ENCODE peak calls at places on chromosome 11, in six cellular contexts. One of them, this sample, is unnamed.

GRCh38 chr11:134170909-134171281 is 52.9 kb downstream of the NCAPD3 start:
- DNase-seq in heart left ventricle: no peak
- DNase-seq in H1: no peak
- DNase-seq in NB4: no peak
- DNase-seq in body of pancreas: no peak
- DNase-seq in stomach: no peak
- DNase-seq in this sample: no peak

GRCh38 chr11:75554258-75555022 is 7.6 kb upstream of the SERPINH1 start:
- DNase-seq in heart left ventricle: peak
- DNase-seq in H1: no peak
- DNase-seq in NB4: no peak
- DNase-seq in body of pancreas: peak
- DNase-seq in stomach: peak
- DNase-seq in this sample: no peak

GRCh38 chr11:119192111-119192510 is 6.8 kb downstream of the NHERF4 start:
- DNase-seq in heart left ventricle: no peak
- DNase-seq in H1: no peak
- DNase-seq in NB4: peak
- DNase-seq in body of pancreas: no peak
- DNase-seq in stomach: no peak
- DNase-seq in this sample: no peak

GRCh38 chr11:79006854-79007253 is 432.2 kb upstream of the NARS2 start:
- DNase-seq in heart left ventricle: no peak
- DNase-seq in H1: no peak
- DNase-seq in NB4: no peak
- DNase-seq in body of pancreas: no peak
- DNase-seq in stomach: no peak
- DNase-seq in this sample: peak

GRCh38 chr11:1029051-1029450 is 7.5 kb downstream of the MUC6 start:
- DNase-seq in heart left ventricle: no peak
- DNase-seq in H1: no peak
- DNase-seq in NB4: no peak
- DNase-seq in body of pancreas: no peak
- DNase-seq in stomach: no peak
- DNase-seq in this sample: no peak

GRCh38 chr11:11400635-11401232 is 47.7 kb upstream of the CSNK2A3 start:
- DNase-seq in heart left ventricle: no peak
- DNase-seq in H1: no peak
- DNase-seq in NB4: peak
- DNase-seq in body of pancreas: no peak
- DNase-seq in stomach: no peak
- DNase-seq in this sample: no peak

GRCh38 chr11:125078516-125079140 is 15.5 kb downstream of the SLC37A2 start:
- DNase-seq in heart left ventricle: no peak
- DNase-seq in H1: no peak
- DNase-seq in NB4: no peak
- DNase-seq in body of pancreas: no peak
- DNase-seq in stomach: no peak
- DNase-seq in this sample: peak

GRCh38 chr11:13487661-13488030 is 8.2 kb downstream of the PTH start:
- DNase-seq in heart left ventricle: no peak
- DNase-seq in H1: no peak
- DNase-seq in NB4: no peak
- DNase-seq in body of pancreas: peak
- DNase-seq in stomach: no peak
- DNase-seq in this sample: no peak

GRCh38 chr11:64157987-64158386 is 7.9 kb downstream of the MACROD1 start:
- DNase-seq in heart left ventricle: no peak
- DNase-seq in H1: no peak
- DNase-seq in NB4: no peak
- DNase-seq in body of pancreas: no peak
- DNase-seq in stomach: no peak
- DNase-seq in this sample: no peak

GRCh38 chr11:113106507-113106906 is 145.3 kb downstream of the NCAM1 start:
- DNase-seq in heart left ventricle: no peak
- DNase-seq in H1: no peak
- DNase-seq in NB4: no peak
- DNase-seq in body of pancreas: no peak
- DNase-seq in stomach: no peak
- DNase-seq in this sample: no peak

GRCh38 chr11:65559951-65560537 is 1.9 kb upstream of the LTBP3 start:
- DNase-seq in heart left ventricle: peak
- DNase-seq in H1: no peak
- DNase-seq in NB4: no peak
- DNase-seq in body of pancreas: no peak
- DNase-seq in stomach: no peak
- DNase-seq in this sample: no peak

GRCh38 chr11:104700609-104701008 is 197.7 kb downstream of the CASP12 start:
- DNase-seq in heart left ventricle: no peak
- DNase-seq in H1: no peak
- DNase-seq in NB4: no peak
- DNase-seq in body of pancreas: no peak
- DNase-seq in stomach: no peak
- DNase-seq in this sample: no peak

GRCh38 chr11:73792584-73792983 is 4.9 kb downstream of the MRPL48 start:
- DNase-seq in heart left ventricle: no peak
- DNase-seq in H1: no peak
- DNase-seq in NB4: no peak
- DNase-seq in body of pancreas: no peak
- DNase-seq in stomach: no peak
- DNase-seq in this sample: no peak

GRCh38 chr11:113475160-113475761 is at the start of gene DRD2:
- DNase-seq in heart left ventricle: no peak
- DNase-seq in H1: no peak
- DNase-seq in NB4: no peak
- DNase-seq in body of pancreas: no peak
- DNase-seq in stomach: no peak
- DNase-seq in this sample: peak

GRCh38 chr11:35276396-35276795 is 137.4 kb downstream of the CD44 start:
- DNase-seq in heart left ventricle: no peak
- DNase-seq in H1: no peak
- DNase-seq in NB4: no peak
- DNase-seq in body of pancreas: peak
- DNase-seq in stomach: peak
- DNase-seq in this sample: no peak

GRCh38 chr11:35192347-35192746 is 53.4 kb downstream of the CD44 start:
- DNase-seq in heart left ventricle: peak
- DNase-seq in H1: no peak
- DNase-seq in NB4: no peak
- DNase-seq in body of pancreas: peak
- DNase-seq in stomach: no peak
- DNase-seq in this sample: no peak

GRCh38 chr11:72569966-72570892 is 104.0 kb downstream of the PDE2A start:
- DNase-seq in heart left ventricle: no peak
- DNase-seq in H1: no peak
- DNase-seq in NB4: peak
- DNase-seq in body of pancreas: no peak
- DNase-seq in stomach: peak
- DNase-seq in this sample: no peak

GRCh38 chr11:64571410-64572091 is 19.5 kb upstream of the SLC22A12 start:
- DNase-seq in heart left ventricle: no peak
- DNase-seq in H1: no peak
- DNase-seq in NB4: no peak
- DNase-seq in body of pancreas: no peak
- DNase-seq in stomach: no peak
- DNase-seq in this sample: no peak

GRCh38 chr11:35317253-35317652 is 102.1 kb downstream of the SLC1A2 start:
- DNase-seq in heart left ventricle: no peak
- DNase-seq in H1: no peak
- DNase-seq in NB4: no peak
- DNase-seq in body of pancreas: peak
- DNase-seq in stomach: no peak
- DNase-seq in this sample: no peak

GRCh38 chr11:47724041-47724729 is 9.0 kb upstream of the AGBL2 start:
- DNase-seq in heart left ventricle: peak
- DNase-seq in H1: no peak
- DNase-seq in NB4: peak
- DNase-seq in body of pancreas: peak
- DNase-seq in stomach: no peak
- DNase-seq in this sample: no peak
- TF ChIP-seq POLR2A in heart left ventricle: no peak
- TF ChIP-seq POLR2A in H1: no peak
- TF ChIP-seq POLR2A in NB4: no peak
- TF ChIP-seq POLR2A in body of pancreas: no peak
- TF ChIP-seq POLR2A in stomach: no peak
- TF ChIP-seq POLR2A in this sample: no peak

GRCh38 chr11:18699848-18700261 is 1.3 kb downstream of the TMEM86A start:
- DNase-seq in heart left ventricle: no peak
- DNase-seq in H1: no peak
- DNase-seq in NB4: no peak
- DNase-seq in body of pancreas: no peak
- DNase-seq in stomach: no peak
- DNase-seq in this sample: no peak

GRCh38 chr11:18699269-18699596 is 654 bp downstream of the TMEM86A start:
- DNase-seq in heart left ventricle: no peak
- DNase-seq in H1: no peak
- DNase-seq in NB4: no peak
- DNase-seq in body of pancreas: no peak
- DNase-seq in stomach: no peak
- DNase-seq in this sample: no peak

GRCh38 chr11:18697581-18697980 is 998 bp upstream of the TMEM86A start:
- DNase-seq in heart left ventricle: no peak
- DNase-seq in H1: no peak
- DNase-seq in NB4: no peak
- DNase-seq in body of pancreas: no peak
- DNase-seq in stomach: no peak
- DNase-seq in this sample: no peak

GRCh38 chr11:18700375-18700774 is 1.8 kb downstream of the TMEM86A start:
- DNase-seq in heart left ventricle: no peak
- DNase-seq in H1: no peak
- DNase-seq in NB4: no peak
- DNase-seq in body of pancreas: no peak
- DNase-seq in stomach: no peak
- DNase-seq in this sample: no peak

GRCh38 chr11:18698341-18699268 is at the start of gene TMEM86A:
- DNase-seq in heart left ventricle: peak
- DNase-seq in H1: no peak
- DNase-seq in NB4: peak
- DNase-seq in body of pancreas: peak
- DNase-seq in stomach: peak
- DNase-seq in this sample: peak
- TF ChIP-seq POLR2A in heart left ventricle: peak
- TF ChIP-seq POLR2A in H1: no peak
- TF ChIP-seq POLR2A in NB4: no peak
- TF ChIP-seq POLR2A in body of pancreas: peak
- TF ChIP-seq POLR2A in stomach: no peak
- TF ChIP-seq POLR2A in this sample: no peak

DNA sequence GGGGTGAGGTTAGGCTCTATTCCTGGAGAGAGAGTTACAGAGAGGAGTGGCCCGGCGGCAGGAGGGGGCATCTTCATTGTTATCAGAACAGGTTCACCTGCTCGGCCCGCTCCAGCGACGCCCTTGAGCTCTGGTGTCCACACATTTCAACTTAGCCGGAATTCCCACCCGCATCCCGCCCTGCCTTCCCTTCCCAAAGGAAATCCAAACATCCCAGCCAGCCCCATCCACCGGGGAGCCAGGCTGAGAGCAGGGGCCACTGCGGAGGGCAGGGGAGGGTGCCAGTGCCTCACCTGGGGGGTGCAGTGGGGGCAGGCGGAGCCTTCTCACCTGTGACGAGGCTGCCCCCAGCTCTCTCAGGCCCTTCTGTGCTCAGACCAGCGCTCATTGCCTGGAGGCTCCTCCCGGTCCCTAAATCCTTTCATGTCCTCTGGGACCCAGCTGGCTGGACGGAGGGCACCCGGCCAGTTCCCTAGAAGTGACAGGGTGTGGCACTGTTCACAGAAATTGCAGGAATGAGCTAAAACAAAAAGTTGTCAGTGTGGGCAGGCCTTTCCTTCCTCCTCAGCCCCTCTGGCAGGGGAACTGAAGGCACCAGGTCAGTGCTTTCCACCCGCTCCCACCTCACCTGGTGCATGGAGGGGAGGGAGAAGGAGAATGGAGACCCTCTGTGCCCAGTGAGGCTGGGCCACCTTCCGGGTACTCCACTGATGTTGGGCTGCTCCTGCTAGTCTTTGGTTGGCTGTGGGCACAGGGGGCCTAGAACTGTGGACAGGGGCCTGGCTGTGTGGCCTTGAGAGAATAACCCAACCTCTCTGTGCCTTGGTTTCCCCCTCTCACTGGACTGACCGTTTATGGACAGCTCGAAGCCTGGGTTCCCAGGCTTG is 2.2 kb upstream of the MRGPRG start:
- DNase-seq in heart left ventricle: no peak
- DNase-seq in H1: no peak
- DNase-seq in NB4: no peak
- DNase-seq in body of pancreas: no peak
- DNase-seq in stomach: peak
- DNase-seq in this sample: no peak
- TF ChIP-seq POLR2A in heart left ventricle: no peak
- TF ChIP-seq POLR2A in H1: no peak
- TF ChIP-seq POLR2A in NB4: no peak
- TF ChIP-seq POLR2A in body of pancreas: no peak
- TF ChIP-seq POLR2A in stomach: no peak
- TF ChIP-seq POLR2A in this sample: no peak

GRCh38 chr11:69096473-69096872 is 47.7 kb downstream of the TPCN2 start:
- DNase-seq in heart left ventricle: no peak
- DNase-seq in H1: no peak
- DNase-seq in NB4: no peak
- DNase-seq in body of pancreas: no peak
- DNase-seq in stomach: no peak
- DNase-seq in this sample: no peak
- TF ChIP-seq POLR2A in heart left ventricle: no peak
- TF ChIP-seq POLR2A in H1: no peak
- TF ChIP-seq POLR2A in NB4: no peak
- TF ChIP-seq POLR2A in body of pancreas: no peak
- TF ChIP-seq POLR2A in stomach: no peak
- TF ChIP-seq POLR2A in this sample: no peak

GRCh38 chr11:62889484-62890437 is 9.1 kb downstream of the SLC3A2 start:
- DNase-seq in heart left ventricle: no peak
- DNase-seq in H1: no peak
- DNase-seq in NB4: peak
- DNase-seq in body of pancreas: no peak
- DNase-seq in stomach: no peak
- DNase-seq in this sample: no peak
- TF ChIP-seq POLR2A in heart left ventricle: no peak
- TF ChIP-seq POLR2A in H1: peak
- TF ChIP-seq POLR2A in NB4: no peak
- TF ChIP-seq POLR2A in body of pancreas: no peak
- TF ChIP-seq POLR2A in stomach: no peak
- TF ChIP-seq POLR2A in this sample: no peak

This sample was measured in vagina.